ENCODE peak calls at places on chromosome 6, in nine cellular contexts. O is GM23248, Q is HCT116, G is hepatocyte, B is PC-9, P is OCI-LY7, S is PC-3, M is SK-N-SH, U is Karpas-422. F is an unnamed sample.
A peak's percentile ranks its signal among the peaks of the same experiment; 100 is the strongest.

GRCh38 chr6:20708367-20709124 is 174.3 kb downstream of the CDKAL1 start:
- DNase-seq in O (no peak), Q (no peak), G (no peak), B (no peak), P (no peak), S (no peak), M (no peak), U (no peak), F (no peak)

GRCh38 chr6:26383624-26384417 is 913 bp downstream of the BTN2A2 start:
- DNase-seq in O (peak; percentile 75), Q (no peak), G (peak; percentile 51), B (peak; percentile 55), P (peak; percentile 44), S (peak; percentile 59), M (no peak), U (peak; percentile 65), F (peak; percentile 68)

GRCh38 chr6:38131527-38131965 is 312.0 kb downstream of the ZFAND3 start:
- DNase-seq in O (peak; percentile 96), Q (no peak), G (no peak), B (no peak), P (no peak), S (peak; percentile 26), M (no peak), U (no peak), F (no peak)

GRCh38 chr6:104957301-104958177 is 632 bp downstream of the LIN28B start:
- DNase-seq in O (no peak), Q (no peak), G (peak; percentile 30), B (no peak), P (no peak), S (no peak), M (no peak), U (peak; percentile 85), F (peak; percentile 96)

GRCh38 chr6:127385668-127386385 is 42.4 kb upstream of the ECHDC1 start:
- DNase-seq in O (no peak), Q (no peak), G (no peak), B (no peak), P (no peak), S (no peak), M (no peak), U (no peak), F (no peak)

GRCh38 chr6:42230320-42231034 is 12.8 kb upstream of the MRPS10 start:
- DNase-seq in O (peak; percentile 32), Q (no peak), G (no peak), B (no peak), P (peak; percentile 29), S (peak; percentile 66), M (peak; percentile 43), U (peak; percentile 62), F (peak; percentile 57)

GRCh38 chr6:166744654-166745134 is 117.6 kb upstream of the RPS6KA2 start:
- DNase-seq in O (no peak), Q (no peak), G (no peak), B (no peak), P (no peak), S (no peak), M (no peak), U (no peak), F (peak; percentile 76)

GRCh38 chr6:1619666-1620503 is 10.2 kb downstream of the FOXC1 start:
- DNase-seq in O (peak; percentile 59), Q (no peak), G (no peak), B (no peak), P (no peak), S (no peak), M (no peak), U (no peak), F (peak; percentile 75)

GRCh38 chr6:28134015-28134414 is 7.7 kb upstream of the ZKSCAN8 start:
- DNase-seq in O (peak; percentile 64), Q (peak; percentile 29), G (peak; percentile 34), B (peak; percentile 41), P (peak; percentile 55), S (peak; percentile 61), M (peak; percentile 18), U (peak; percentile 62), F (peak; percentile 50)

GRCh38 chr6:74607934-74608333 is 597.9 kb downstream of the COL12A1 start:
- DNase-seq in O (peak; percentile 40), Q (no peak), G (no peak), B (no peak), P (no peak), S (peak; percentile 12), M (no peak), U (no peak), F (peak; percentile 23)

GRCh38 chr6:12369781-12370262 is 79.7 kb downstream of the EDN1 start:
- DNase-seq in O (no peak), Q (no peak), G (peak; percentile 44), B (peak; percentile 75), P (peak; percentile 12), S (peak; percentile 86), M (no peak), U (no peak), F (no peak)

GRCh38 chr6:168088161-168089106 is 9.4 kb upstream of the FRMD1 start:
- DNase-seq in O (peak; percentile 24), Q (no peak), G (peak; percentile 89), B (no peak), P (no peak), S (no peak), M (no peak), U (no peak), F (peak; percentile 66)

GRCh38 chr6:129029778-129030177 is 146.8 kb downstream of the LAMA2 start:
- DNase-seq in O (peak; percentile 42), Q (no peak), G (no peak), B (no peak), P (no peak), S (no peak), M (no peak), U (no peak), F (peak; percentile 39)

GRCh38 chr6:130239755-130240154 is 17.0 kb upstream of the SAMD3 start:
- DNase-seq in O (no peak), Q (no peak), G (no peak), B (no peak), P (no peak), S (no peak), M (no peak), U (no peak), F (no peak)

GRCh38 chr6:1481326-1481725 is 92.0 kb downstream of the FOXF2 start:
- DNase-seq in O (peak; percentile 96), Q (peak; percentile 34), G (no peak), B (peak; percentile 90), P (no peak), S (peak; percentile 95), M (no peak), U (no peak), F (no peak)

GRCh38 chr6:169185692-169186485 is 67.8 kb downstream of the THBS2 start:
- DNase-seq in O (no peak), Q (no peak), G (no peak), B (no peak), P (no peak), S (no peak), M (no peak), U (no peak), F (no peak)

GRCh38 chr6:160756871-160757270 is 54.8 kb downstream of the PLG start:
- DNase-seq in O (no peak), Q (no peak), G (no peak), B (no peak), P (no peak), S (no peak), M (no peak), U (no peak), F (no peak)

GRCh38 chr6:43141644-43142043 is 29.4 kb upstream of the SRF start:
- DNase-seq in O (no peak), Q (no peak), G (no peak), B (no peak), P (no peak), S (no peak), M (no peak), U (no peak), F (no peak)

GRCh38 chr6:11166948-11167347 is 55.4 kb upstream of the ERVFRD-1 start:
- DNase-seq in O (no peak), Q (no peak), G (no peak), B (no peak), P (no peak), S (no peak), M (no peak), U (no peak), F (no peak)

GRCh38 chr6:11172501-11173337 is 59.7 kb downstream of the NEDD9 start:
- DNase-seq in O (peak; percentile 50), Q (peak; percentile 23), G (peak; percentile 63), B (no peak), P (peak; percentile 66), S (peak; percentile 71), M (peak; percentile 63), U (peak; percentile 86), F (peak; percentile 88)

GRCh38 chr6:11174245-11174616 is 58.2 kb downstream of the NEDD9 start:
- DNase-seq in O (no peak), Q (no peak), G (no peak), B (no peak), P (no peak), S (no peak), M (no peak), U (no peak), F (no peak)

GRCh38 chr6:11168091-11168635 is 56.6 kb upstream of the ERVFRD-1 start:
- DNase-seq in O (no peak), Q (no peak), G (no peak), B (no peak), P (no peak), S (no peak), M (no peak), U (no peak), F (no peak)

GRCh38 chr6:11171952-11172351 is 60.4 kb upstream of the ERVFRD-1 start:
- DNase-seq in O (no peak), Q (no peak), G (no peak), B (no peak), P (no peak), S (no peak), M (no peak), U (no peak), F (no peak)
- H3K9me2 ChIP-seq in O (no peaks in the 10 kb centered on the region), Q (no peaks in the 10 kb centered on the region), G (no peaks in the 10 kb centered on the region), B (no peaks in the 10 kb centered on the region), P (no peaks in the 10 kb centered on the region), S (no peaks in the 10 kb centered on the region), M (no peaks in the 10 kb centered on the region), U (no peaks in the 10 kb centered on the region), F (peaks cover 9% of the 10 kb centered on the region)

GRCh38 chr6:158467923-158468322 is 92.0 kb upstream of the TMEM181 start:
- DNase-seq in O (no peak), Q (no peak), G (no peak), B (no peak), P (no peak), S (no peak), M (no peak), U (no peak), F (peak; percentile 73)
- H3K9me2 ChIP-seq in O (no peaks in the 10 kb centered on the region), Q (no peaks in the 10 kb centered on the region), G (no peaks in the 10 kb centered on the region), B (no peaks in the 10 kb centered on the region), P (no peaks in the 10 kb centered on the region), S (no peaks in the 10 kb centered on the region), M (no peaks in the 10 kb centered on the region), U (no peaks in the 10 kb centered on the region), F (no peaks in the 10 kb centered on the region)

DNA sequence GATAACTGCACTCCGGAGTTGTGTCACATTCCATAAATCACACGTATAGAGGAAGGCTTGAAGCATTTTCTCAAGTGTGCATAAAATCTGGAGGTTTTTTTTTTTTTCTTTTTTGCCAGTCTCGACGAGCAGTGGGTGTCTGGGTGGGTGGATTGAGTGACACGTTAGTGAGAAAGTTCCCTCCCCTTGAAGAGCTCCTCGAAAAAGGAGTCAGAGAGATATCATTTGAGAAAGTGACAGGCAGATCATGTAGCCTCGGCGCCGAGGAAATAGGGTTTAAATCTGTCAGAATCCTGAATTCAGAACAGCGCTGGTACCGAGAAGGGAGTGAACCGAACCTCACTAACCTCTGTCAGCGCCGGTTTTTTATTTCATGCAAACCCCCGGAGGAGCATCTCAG is 269.5 kb upstream of the ARID1B start:
- DNase-seq in O (no peak), Q (no peak), G (no peak), B (no peak), P (no peak), S (no peak), M (no peak), U (no peak), F (no peak)
- H3K9me2 ChIP-seq in O (no peaks in the 10 kb centered on the region), Q (no peaks in the 10 kb centered on the region), G (no peaks in the 10 kb centered on the region), B (no peaks in the 10 kb centered on the region), P (no peaks in the 10 kb centered on the region), S (no peaks in the 10 kb centered on the region), M (no peaks in the 10 kb centered on the region), U (no peaks in the 10 kb centered on the region), F (peaks cover 9% of the 10 kb centered on the region)

GRCh38 chr6:107991939-107992560 is 34.0 kb upstream of the SEC63 start:
- DNase-seq in O (no peak), Q (no peak), G (no peak), B (no peak), P (no peak), S (no peak), M (no peak), U (no peak), F (no peak)
- H3K9me2 ChIP-seq in O (no peaks in the 10 kb centered on the region), Q (peaks cover 2% of the 10 kb centered on the region), G (no peaks in the 10 kb centered on the region), B (no peaks in the 10 kb centered on the region), P (no peaks in the 10 kb centered on the region), S (no peaks in the 10 kb centered on the region), M (no peaks in the 10 kb centered on the region), U (no peaks in the 10 kb centered on the region), F (no peaks in the 10 kb centered on the region)